ENCODE peak calls at places on chromosome 17, in six cellular contexts. One of them, this sample, is unnamed.

GRCh38 chr17:28875856-28876564 is 21.2 kb downstream of the ERAL1 start:
- DNase-seq in right lobe of liver: no peak
- DNase-seq in SJCRH30: peak
- DNase-seq in naive thymus-derived CD4-positive, alpha-beta T cell: no peak
- DNase-seq in right cardiac atrium: no peak
- DNase-seq in aorta: no peak
- DNase-seq in this sample: no peak

GRCh38 chr17:42406602-42407288 is 16.3 kb downstream of the CAVIN1 start:
- DNase-seq in right lobe of liver: no peak
- DNase-seq in SJCRH30: no peak
- DNase-seq in naive thymus-derived CD4-positive, alpha-beta T cell: no peak
- DNase-seq in right cardiac atrium: peak
- DNase-seq in aorta: no peak
- DNase-seq in this sample: no peak

GRCh38 chr17:72111374-72111773 is 9.4 kb upstream of the SOX9 start:
- DNase-seq in right lobe of liver: no peak
- DNase-seq in SJCRH30: no peak
- DNase-seq in naive thymus-derived CD4-positive, alpha-beta T cell: no peak
- DNase-seq in right cardiac atrium: no peak
- DNase-seq in aorta: no peak
- DNase-seq in this sample: no peak

GRCh38 chr17:48127371-48128051 is 19.9 kb downstream of the SNX11 start:
- DNase-seq in right lobe of liver: no peak
- DNase-seq in SJCRH30: no peak
- DNase-seq in naive thymus-derived CD4-positive, alpha-beta T cell: no peak
- DNase-seq in right cardiac atrium: no peak
- DNase-seq in aorta: no peak
- DNase-seq in this sample: no peak

GRCh38 chr17:10733666-10734065 is 3.8 kb upstream of the TMEM220 start:
- DNase-seq in right lobe of liver: no peak
- DNase-seq in SJCRH30: no peak
- DNase-seq in naive thymus-derived CD4-positive, alpha-beta T cell: no peak
- DNase-seq in right cardiac atrium: no peak
- DNase-seq in aorta: no peak
- DNase-seq in this sample: no peak

GRCh38 chr17:56756536-56756935 is 77.2 kb downstream of the C17orf67 start:
- DNase-seq in right lobe of liver: no peak
- DNase-seq in SJCRH30: no peak
- DNase-seq in naive thymus-derived CD4-positive, alpha-beta T cell: no peak
- DNase-seq in right cardiac atrium: no peak
- DNase-seq in aorta: no peak
- DNase-seq in this sample: no peak

GRCh38 chr17:39209317-39210092 is 9.4 kb downstream of the RPL19 start:
- DNase-seq in right lobe of liver: no peak
- DNase-seq in SJCRH30: peak
- DNase-seq in naive thymus-derived CD4-positive, alpha-beta T cell: peak
- DNase-seq in right cardiac atrium: peak
- DNase-seq in aorta: peak
- DNase-seq in this sample: peak

GRCh38 chr17:82867763-82868325 is 28.0 kb upstream of the ZNF750 start:
- DNase-seq in right lobe of liver: no peak
- DNase-seq in SJCRH30: no peak
- DNase-seq in naive thymus-derived CD4-positive, alpha-beta T cell: no peak
- DNase-seq in right cardiac atrium: no peak
- DNase-seq in aorta: peak
- DNase-seq in this sample: no peak

GRCh38 chr17:48215583-48216139 is 108.1 kb downstream of the SNX11 start:
- DNase-seq in right lobe of liver: no peak
- DNase-seq in SJCRH30: peak
- DNase-seq in naive thymus-derived CD4-positive, alpha-beta T cell: no peak
- DNase-seq in right cardiac atrium: no peak
- DNase-seq in aorta: no peak
- DNase-seq in this sample: no peak

GRCh38 chr17:82296511-82297279 is 20.7 kb downstream of the CD7 start:
- DNase-seq in right lobe of liver: peak
- DNase-seq in SJCRH30: no peak
- DNase-seq in naive thymus-derived CD4-positive, alpha-beta T cell: no peak
- DNase-seq in right cardiac atrium: no peak
- DNase-seq in aorta: no peak
- DNase-seq in this sample: no peak

GRCh38 chr17:57672205-57672632 is 72.9 kb downstream of the CCDC182 start:
- DNase-seq in right lobe of liver: no peak
- DNase-seq in SJCRH30: no peak
- DNase-seq in naive thymus-derived CD4-positive, alpha-beta T cell: no peak
- DNase-seq in right cardiac atrium: no peak
- DNase-seq in aorta: peak
- DNase-seq in this sample: peak

GRCh38 chr17:48597775-48598631 is 4.4 kb upstream of the HOXB5 start:
- DNase-seq in right lobe of liver: no peak
- DNase-seq in SJCRH30: peak
- DNase-seq in naive thymus-derived CD4-positive, alpha-beta T cell: no peak
- DNase-seq in right cardiac atrium: peak
- DNase-seq in aorta: peak
- DNase-seq in this sample: no peak

GRCh38 chr17:31931781-31932180 is 5.0 kb upstream of the SUZ12 start:
- DNase-seq in right lobe of liver: no peak
- DNase-seq in SJCRH30: no peak
- DNase-seq in naive thymus-derived CD4-positive, alpha-beta T cell: no peak
- DNase-seq in right cardiac atrium: no peak
- DNase-seq in aorta: no peak
- DNase-seq in this sample: no peak

GRCh38 chr17:82950525-82951102 is 110.8 kb upstream of the ZNF750 start:
- DNase-seq in right lobe of liver: peak
- DNase-seq in SJCRH30: no peak
- DNase-seq in naive thymus-derived CD4-positive, alpha-beta T cell: no peak
- DNase-seq in right cardiac atrium: no peak
- DNase-seq in aorta: no peak
- DNase-seq in this sample: no peak

GRCh38 chr17:47315451-47316266 is 8.1 kb upstream of the EFCAB13 start:
- DNase-seq in right lobe of liver: no peak
- DNase-seq in SJCRH30: peak
- DNase-seq in naive thymus-derived CD4-positive, alpha-beta T cell: peak
- DNase-seq in right cardiac atrium: no peak
- DNase-seq in aorta: no peak
- DNase-seq in this sample: no peak

GRCh38 chr17:62628845-62629555 is 1.5 kb downstream of the MRC2 start:
- DNase-seq in right lobe of liver: no peak
- DNase-seq in SJCRH30: no peak
- DNase-seq in naive thymus-derived CD4-positive, alpha-beta T cell: no peak
- DNase-seq in right cardiac atrium: peak
- DNase-seq in aorta: no peak
- DNase-seq in this sample: no peak

GRCh38 chr17:66255527-66255971 is 26.3 kb upstream of the APOH start:
- DNase-seq in right lobe of liver: no peak
- DNase-seq in SJCRH30: no peak
- DNase-seq in naive thymus-derived CD4-positive, alpha-beta T cell: peak
- DNase-seq in right cardiac atrium: no peak
- DNase-seq in aorta: no peak
- DNase-seq in this sample: peak

GRCh38 chr17:66414528-66415175 is 112.2 kb downstream of the PRKCA start:
- DNase-seq in right lobe of liver: no peak
- DNase-seq in SJCRH30: no peak
- DNase-seq in naive thymus-derived CD4-positive, alpha-beta T cell: no peak
- DNase-seq in right cardiac atrium: no peak
- DNase-seq in aorta: no peak
- DNase-seq in this sample: no peak

GRCh38 chr17:55728833-55729232 is 6.2 kb upstream of the TMEM100 start:
- DNase-seq in right lobe of liver: no peak
- DNase-seq in SJCRH30: no peak
- DNase-seq in naive thymus-derived CD4-positive, alpha-beta T cell: no peak
- DNase-seq in right cardiac atrium: no peak
- DNase-seq in aorta: no peak
- DNase-seq in this sample: no peak

GRCh38 chr17:13550291-13550690 is 51.4 kb downstream of the HS3ST3A1 start:
- DNase-seq in right lobe of liver: no peak
- DNase-seq in SJCRH30: no peak
- DNase-seq in naive thymus-derived CD4-positive, alpha-beta T cell: no peak
- DNase-seq in right cardiac atrium: no peak
- DNase-seq in aorta: no peak
- DNase-seq in this sample: no peak

GRCh38 chr17:39968731-39969130 is 5.9 kb downstream of the GSDMA start:
- DNase-seq in right lobe of liver: no peak
- DNase-seq in SJCRH30: no peak
- DNase-seq in naive thymus-derived CD4-positive, alpha-beta T cell: no peak
- DNase-seq in right cardiac atrium: no peak
- DNase-seq in aorta: no peak
- DNase-seq in this sample: no peak

GRCh38 chr17:219696-220095 is 38.2 kb upstream of the DOC2B start:
- DNase-seq in right lobe of liver: peak
- DNase-seq in SJCRH30: no peak
- DNase-seq in naive thymus-derived CD4-positive, alpha-beta T cell: no peak
- DNase-seq in right cardiac atrium: no peak
- DNase-seq in aorta: no peak
- DNase-seq in this sample: no peak

GRCh38 chr17:21512307-21513011 is 136.3 kb downstream of the KCNJ12 start:
- DNase-seq in right lobe of liver: no peak
- DNase-seq in SJCRH30: no peak
- DNase-seq in naive thymus-derived CD4-positive, alpha-beta T cell: no peak
- DNase-seq in right cardiac atrium: no peak
- DNase-seq in aorta: no peak
- DNase-seq in this sample: no peak

GRCh38 chr17:67575325-67575724 is 142.4 kb upstream of the NOL11 start:
- DNase-seq in right lobe of liver: no peak
- DNase-seq in SJCRH30: no peak
- DNase-seq in naive thymus-derived CD4-positive, alpha-beta T cell: no peak
- DNase-seq in right cardiac atrium: no peak
- DNase-seq in aorta: no peak
- DNase-seq in this sample: no peak

GRCh38 chr17:76027159-76027839 is at the start of gene EVPL:
- DNase-seq in right lobe of liver: no peak
- DNase-seq in SJCRH30: peak
- DNase-seq in naive thymus-derived CD4-positive, alpha-beta T cell: no peak
- DNase-seq in right cardiac atrium: no peak
- DNase-seq in aorta: no peak
- DNase-seq in this sample: no peak
- H3K27ac ChIP-seq in right lobe of liver: no peak
- H3K27ac ChIP-seq in SJCRH30: no peak
- H3K27ac ChIP-seq in naive thymus-derived CD4-positive, alpha-beta T cell: peak
- H3K27ac ChIP-seq in right cardiac atrium: no peak
- H3K27ac ChIP-seq in aorta: no peak
- H3K27ac ChIP-seq in this sample: no peak

GRCh38 chr17:45197555-45198334 is 23.9 kb upstream of the FMNL1 start:
- DNase-seq in right lobe of liver: peak
- DNase-seq in SJCRH30: peak
- DNase-seq in naive thymus-derived CD4-positive, alpha-beta T cell: peak
- DNase-seq in right cardiac atrium: peak
- DNase-seq in aorta: peak
- DNase-seq in this sample: peak

GRCh38 chr17:45200701-45201100 is 21.0 kb upstream of the FMNL1 start:
- DNase-seq in right lobe of liver: no peak
- DNase-seq in SJCRH30: peak
- DNase-seq in naive thymus-derived CD4-positive, alpha-beta T cell: no peak
- DNase-seq in right cardiac atrium: peak
- DNase-seq in aorta: no peak
- DNase-seq in this sample: no peak

GRCh38 chr17:45197108-45197507 is 24.6 kb upstream of the FMNL1 start:
- DNase-seq in right lobe of liver: no peak
- DNase-seq in SJCRH30: no peak
- DNase-seq in naive thymus-derived CD4-positive, alpha-beta T cell: no peak
- DNase-seq in right cardiac atrium: no peak
- DNase-seq in aorta: no peak
- DNase-seq in this sample: no peak

GRCh38 chr17:45201457-45201856 is 20.2 kb upstream of the FMNL1 start:
- DNase-seq in right lobe of liver: no peak
- DNase-seq in SJCRH30: no peak
- DNase-seq in naive thymus-derived CD4-positive, alpha-beta T cell: no peak
- DNase-seq in right cardiac atrium: no peak
- DNase-seq in aorta: no peak
- DNase-seq in this sample: no peak
- H3K27ac ChIP-seq in right lobe of liver: peak
- H3K27ac ChIP-seq in SJCRH30: no peak
- H3K27ac ChIP-seq in naive thymus-derived CD4-positive, alpha-beta T cell: no peak
- H3K27ac ChIP-seq in right cardiac atrium: peak
- H3K27ac ChIP-seq in aorta: no peak
- H3K27ac ChIP-seq in this sample: no peak

GRCh38 chr17:80618304-80618703 is 73.7 kb downstream of the RPTOR start:
- DNase-seq in right lobe of liver: no peak
- DNase-seq in SJCRH30: no peak
- DNase-seq in naive thymus-derived CD4-positive, alpha-beta T cell: no peak
- DNase-seq in right cardiac atrium: no peak
- DNase-seq in aorta: no peak
- DNase-seq in this sample: no peak

GRCh38 chr17:80616705-80617104 is 72.1 kb downstream of the RPTOR start:
- DNase-seq in right lobe of liver: no peak
- DNase-seq in SJCRH30: no peak
- DNase-seq in naive thymus-derived CD4-positive, alpha-beta T cell: no peak
- DNase-seq in right cardiac atrium: no peak
- DNase-seq in aorta: no peak
- DNase-seq in this sample: no peak

GRCh38 chr17:80621335-80622169 is 76.9 kb downstream of the RPTOR start:
- DNase-seq in right lobe of liver: no peak
- DNase-seq in SJCRH30: peak
- DNase-seq in naive thymus-derived CD4-positive, alpha-beta T cell: no peak
- DNase-seq in right cardiac atrium: no peak
- DNase-seq in aorta: no peak
- DNase-seq in this sample: no peak

GRCh38 chr17:80622170-80622466 is 77.5 kb downstream of the RPTOR start:
- DNase-seq in right lobe of liver: no peak
- DNase-seq in SJCRH30: no peak
- DNase-seq in naive thymus-derived CD4-positive, alpha-beta T cell: peak
- DNase-seq in right cardiac atrium: no peak
- DNase-seq in aorta: no peak
- DNase-seq in this sample: no peak

GRCh38 chr17:80619535-80620235 is 75.0 kb downstream of the RPTOR start:
- DNase-seq in right lobe of liver: no peak
- DNase-seq in SJCRH30: no peak
- DNase-seq in naive thymus-derived CD4-positive, alpha-beta T cell: no peak
- DNase-seq in right cardiac atrium: no peak
- DNase-seq in aorta: no peak
- DNase-seq in this sample: no peak
- H3K27ac ChIP-seq in right lobe of liver: no peak
- H3K27ac ChIP-seq in SJCRH30: no peak
- H3K27ac ChIP-seq in naive thymus-derived CD4-positive, alpha-beta T cell: no peak
- H3K27ac ChIP-seq in right cardiac atrium: no peak
- H3K27ac ChIP-seq in aorta: no peak
- H3K27ac ChIP-seq in this sample: no peak

DNA sequence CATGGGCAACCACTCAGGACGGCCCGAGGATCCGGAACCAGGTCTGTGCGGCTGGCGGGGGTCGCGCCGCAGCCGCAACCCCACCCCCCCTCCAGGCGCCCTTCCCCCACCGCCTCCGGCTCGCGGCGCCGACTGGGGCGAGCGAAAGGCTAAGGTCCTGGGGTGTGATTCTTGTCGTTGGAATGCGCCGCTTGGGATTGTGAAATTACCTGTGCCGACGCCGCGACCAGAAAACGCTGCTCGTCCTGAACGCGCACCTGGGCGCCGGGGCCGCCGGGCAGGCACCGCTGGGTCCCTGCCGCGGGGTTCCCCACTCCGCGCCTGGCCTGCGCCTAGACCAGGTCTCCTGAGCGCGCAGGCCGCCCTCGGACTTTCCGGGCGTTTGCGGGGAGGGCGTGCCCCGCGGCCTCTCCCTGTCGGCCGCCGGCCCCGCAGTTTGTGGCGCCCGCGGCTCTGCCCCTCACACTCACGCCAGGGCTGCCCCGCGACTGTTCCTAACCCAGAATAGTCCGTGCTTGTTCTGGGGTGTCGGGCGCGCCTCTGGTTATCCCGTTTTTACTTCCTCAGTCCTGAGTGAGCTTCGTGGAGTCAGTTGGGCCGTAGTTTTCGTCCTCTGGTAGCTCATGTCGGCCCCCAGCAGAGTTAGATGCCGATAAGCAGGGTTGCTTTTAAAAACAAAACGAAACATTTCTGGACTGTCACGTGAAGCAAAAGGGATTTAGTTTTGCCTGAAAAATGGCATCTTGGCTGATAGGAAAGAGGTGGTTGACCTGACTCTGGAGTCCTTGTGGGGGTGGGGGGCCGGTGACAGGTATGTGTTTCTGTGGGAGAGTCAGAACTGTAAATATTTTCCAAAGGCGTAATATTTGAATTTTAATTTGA is 147.3 kb downstream of the SPECC1 start:
- DNase-seq in right lobe of liver: no peak
- DNase-seq in SJCRH30: peak
- DNase-seq in naive thymus-derived CD4-positive, alpha-beta T cell: no peak
- DNase-seq in right cardiac atrium: peak
- DNase-seq in aorta: peak
- DNase-seq in this sample: peak
- H3K27ac ChIP-seq in right lobe of liver: no peak
- H3K27ac ChIP-seq in SJCRH30: peak
- H3K27ac ChIP-seq in naive thymus-derived CD4-positive, alpha-beta T cell: peak
- H3K27ac ChIP-seq in right cardiac atrium: no peak
- H3K27ac ChIP-seq in aorta: no peak
- H3K27ac ChIP-seq in this sample: peak